ENCODE peak calls at places on chromosome 10, in ten cellular contexts. One of them, this sample, is unnamed.

GRCh38 chr10:129161184-129161583 is 305.9 kb upstream of the MGMT start:
- DNase-seq in body of pancreas: no peak
- DNase-seq in spleen: no peak
- DNase-seq in A549: no peak
- DNase-seq in esophagus squamous epithelium: no peak
- DNase-seq in heart left ventricle: no peak
- DNase-seq in ovary: no peak
- DNase-seq in Peyer's patch: no peak
- DNase-seq in adrenal gland: no peak
- DNase-seq in transverse colon: no peak
- DNase-seq in this sample: no peak

GRCh38 chr10:66639351-66639750 is 286.5 kb upstream of the LRRTM3 start:
- DNase-seq in body of pancreas: no peak
- DNase-seq in spleen: no peak
- DNase-seq in A549: no peak
- DNase-seq in esophagus squamous epithelium: no peak
- DNase-seq in heart left ventricle: no peak
- DNase-seq in ovary: no peak
- DNase-seq in Peyer's patch: no peak
- DNase-seq in adrenal gland: no peak
- DNase-seq in transverse colon: no peak
- DNase-seq in this sample: no peak

GRCh38 chr10:84938117-84938905 is 609.9 kb downstream of the CCSER2 start:
- DNase-seq in body of pancreas: no peak
- DNase-seq in spleen: no peak
- DNase-seq in A549: no peak
- DNase-seq in esophagus squamous epithelium: no peak
- DNase-seq in heart left ventricle: no peak
- DNase-seq in ovary: no peak
- DNase-seq in Peyer's patch: no peak
- DNase-seq in adrenal gland: no peak
- DNase-seq in transverse colon: no peak
- DNase-seq in this sample: peak

GRCh38 chr10:77629775-77630565 is 7.6 kb downstream of the KCNMA1 start:
- DNase-seq in body of pancreas: no peak
- DNase-seq in spleen: no peak
- DNase-seq in A549: no peak
- DNase-seq in esophagus squamous epithelium: no peak
- DNase-seq in heart left ventricle: no peak
- DNase-seq in ovary: no peak
- DNase-seq in Peyer's patch: no peak
- DNase-seq in adrenal gland: no peak
- DNase-seq in transverse colon: no peak
- DNase-seq in this sample: no peak

GRCh38 chr10:124601016-124601415 is 139.4 kb downstream of the LHPP start:
- DNase-seq in body of pancreas: no peak
- DNase-seq in spleen: peak
- DNase-seq in A549: no peak
- DNase-seq in esophagus squamous epithelium: no peak
- DNase-seq in heart left ventricle: no peak
- DNase-seq in ovary: no peak
- DNase-seq in Peyer's patch: peak
- DNase-seq in adrenal gland: peak
- DNase-seq in transverse colon: no peak
- DNase-seq in this sample: no peak

GRCh38 chr10:10847313-10847712 is 170.4 kb upstream of the CELF2 start:
- DNase-seq in body of pancreas: no peak
- DNase-seq in spleen: no peak
- DNase-seq in A549: no peak
- DNase-seq in esophagus squamous epithelium: no peak
- DNase-seq in heart left ventricle: no peak
- DNase-seq in ovary: no peak
- DNase-seq in Peyer's patch: no peak
- DNase-seq in adrenal gland: no peak
- DNase-seq in transverse colon: no peak
- DNase-seq in this sample: no peak

GRCh38 chr10:132538031-132538789 is 623 bp downstream of the INPP5A start:
- DNase-seq in body of pancreas: peak
- DNase-seq in spleen: peak
- DNase-seq in A549: no peak
- DNase-seq in esophagus squamous epithelium: no peak
- DNase-seq in heart left ventricle: peak
- DNase-seq in ovary: peak
- DNase-seq in Peyer's patch: peak
- DNase-seq in adrenal gland: peak
- DNase-seq in transverse colon: peak
- DNase-seq in this sample: no peak

GRCh38 chr10:63265646-63266207 is 132.6 kb downstream of the NRBF2 start:
- DNase-seq in body of pancreas: no peak
- DNase-seq in spleen: no peak
- DNase-seq in A549: no peak
- DNase-seq in esophagus squamous epithelium: no peak
- DNase-seq in heart left ventricle: no peak
- DNase-seq in ovary: no peak
- DNase-seq in Peyer's patch: no peak
- DNase-seq in adrenal gland: no peak
- DNase-seq in transverse colon: no peak
- DNase-seq in this sample: no peak

GRCh38 chr10:47257396-47258120 is 42.4 kb upstream of the GDF10 start:
- DNase-seq in body of pancreas: no peak
- DNase-seq in spleen: no peak
- DNase-seq in A549: no peak
- DNase-seq in esophagus squamous epithelium: no peak
- DNase-seq in heart left ventricle: no peak
- DNase-seq in ovary: no peak
- DNase-seq in Peyer's patch: no peak
- DNase-seq in adrenal gland: no peak
- DNase-seq in transverse colon: no peak
- DNase-seq in this sample: no peak

GRCh38 chr10:131898061-131898460 is 2.7 kb upstream of the PPP2R2D start:
- DNase-seq in body of pancreas: no peak
- DNase-seq in spleen: peak
- DNase-seq in A549: no peak
- DNase-seq in esophagus squamous epithelium: no peak
- DNase-seq in heart left ventricle: no peak
- DNase-seq in ovary: no peak
- DNase-seq in Peyer's patch: no peak
- DNase-seq in adrenal gland: no peak
- DNase-seq in transverse colon: no peak
- DNase-seq in this sample: no peak

GRCh38 chr10:14468726-14469125 is 138.0 kb upstream of the FRMD4A start:
- DNase-seq in body of pancreas: no peak
- DNase-seq in spleen: no peak
- DNase-seq in A549: no peak
- DNase-seq in esophagus squamous epithelium: no peak
- DNase-seq in heart left ventricle: no peak
- DNase-seq in ovary: no peak
- DNase-seq in Peyer's patch: no peak
- DNase-seq in adrenal gland: no peak
- DNase-seq in transverse colon: no peak
- DNase-seq in this sample: no peak

DNA sequence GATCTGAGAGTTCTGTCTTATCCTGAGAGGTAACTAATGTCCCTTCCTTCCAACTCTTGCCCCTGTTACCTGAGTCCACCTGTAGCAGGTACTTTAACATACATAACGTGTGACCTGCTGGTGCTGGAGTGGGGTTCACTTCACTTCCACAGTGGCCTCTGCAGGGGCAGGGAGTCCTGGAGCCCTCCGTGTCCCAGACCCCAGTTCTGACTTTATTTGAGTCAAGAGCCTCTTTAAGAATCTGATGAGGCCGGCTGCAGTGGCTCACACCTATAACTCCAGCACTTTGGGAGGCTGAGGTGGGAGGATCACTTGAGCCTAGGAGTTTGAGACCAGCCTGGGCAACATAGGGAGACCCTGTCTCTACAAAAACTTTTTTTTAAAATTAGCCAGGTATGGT is 117.0 kb upstream of the RET start:
- DNase-seq in body of pancreas: peak
- DNase-seq in spleen: peak
- DNase-seq in A549: no peak
- DNase-seq in esophagus squamous epithelium: no peak
- DNase-seq in heart left ventricle: no peak
- DNase-seq in ovary: no peak
- DNase-seq in Peyer's patch: no peak
- DNase-seq in adrenal gland: no peak
- DNase-seq in transverse colon: no peak
- DNase-seq in this sample: no peak
- H3K27ac ChIP-seq in body of pancreas: no peak
- H3K27ac ChIP-seq in spleen: no peak
- H3K27ac ChIP-seq in A549: no peak
- H3K27ac ChIP-seq in esophagus squamous epithelium: no peak
- H3K27ac ChIP-seq in heart left ventricle: no peak
- H3K27ac ChIP-seq in ovary: no peak
- H3K27ac ChIP-seq in Peyer's patch: no peak
- H3K27ac ChIP-seq in adrenal gland: no peak
- H3K27ac ChIP-seq in transverse colon: no peak
- H3K27ac ChIP-seq in this sample: no peak

DNA sequence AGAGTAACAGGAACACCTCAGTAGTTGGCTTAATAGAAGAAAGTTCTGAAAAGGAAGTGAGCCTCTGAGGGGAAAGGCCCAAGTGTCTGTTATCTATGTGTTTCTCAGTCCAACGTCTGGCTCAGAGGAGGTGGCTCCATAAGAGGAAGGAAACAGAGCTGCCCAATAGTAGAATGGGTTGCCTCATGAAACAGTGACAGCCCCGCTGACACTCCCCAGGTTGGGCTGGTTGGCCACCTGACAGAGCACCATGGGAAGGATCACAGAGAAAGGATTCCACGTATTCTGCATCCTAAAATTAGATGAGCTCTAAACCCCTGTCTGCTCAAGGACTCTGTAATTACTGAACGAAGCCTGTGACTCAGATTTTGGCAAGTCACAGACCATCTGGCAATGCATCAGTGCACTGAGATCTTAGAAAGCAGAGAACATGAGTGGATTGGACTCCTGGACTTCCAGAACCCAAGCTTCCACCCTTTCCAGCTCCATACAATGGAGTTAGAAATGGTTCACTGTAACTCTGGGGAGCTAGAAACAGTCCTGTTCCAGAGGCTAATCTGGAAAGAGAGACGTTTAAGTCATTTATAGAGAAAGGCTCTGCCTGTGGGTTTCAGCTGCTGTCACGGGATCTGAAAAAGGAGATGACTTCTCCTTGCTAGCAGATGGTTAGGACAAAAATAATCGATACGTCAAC is 2.9 kb downstream of the PKD2L1 start:
- DNase-seq in body of pancreas: no peak
- DNase-seq in spleen: peak
- DNase-seq in A549: no peak
- DNase-seq in esophagus squamous epithelium: peak
- DNase-seq in heart left ventricle: no peak
- DNase-seq in ovary: no peak
- DNase-seq in Peyer's patch: peak
- DNase-seq in adrenal gland: peak
- DNase-seq in transverse colon: peak
- DNase-seq in this sample: no peak
- TF ChIP-seq POLR2A in body of pancreas: no peak
- TF ChIP-seq POLR2A in spleen: no peak
- TF ChIP-seq POLR2A in A549: no peak
- TF ChIP-seq POLR2A in esophagus squamous epithelium: no peak
- TF ChIP-seq POLR2A in heart left ventricle: no peak
- TF ChIP-seq POLR2A in ovary: no peak
- TF ChIP-seq POLR2A in Peyer's patch: no peak
- TF ChIP-seq POLR2A in adrenal gland: no peak
- TF ChIP-seq POLR2A in transverse colon: no peak
- TF ChIP-seq POLR2A in this sample: no peak

DNA sequence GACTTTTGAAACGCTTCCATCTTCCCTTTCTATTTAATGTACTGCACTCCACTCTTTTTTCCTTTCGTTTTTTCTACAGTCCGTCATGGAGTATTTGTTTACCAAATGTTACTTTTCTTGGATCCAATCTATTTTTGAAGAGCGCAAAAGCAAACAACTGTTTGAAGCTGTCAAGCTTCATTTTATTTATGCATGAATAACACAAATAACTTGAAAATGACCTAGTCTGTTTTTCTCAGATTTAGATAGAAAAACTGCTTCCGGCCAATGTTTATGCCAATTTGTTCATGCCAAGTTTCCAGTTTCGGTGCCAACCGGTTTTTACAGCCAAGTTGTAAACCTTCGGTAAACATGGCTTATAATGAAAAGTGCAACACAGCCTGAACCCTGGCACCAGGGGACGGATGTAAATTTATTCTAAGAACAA is 150.9 kb upstream of the KLF6 start:
- DNase-seq in body of pancreas: peak
- DNase-seq in spleen: no peak
- DNase-seq in A549: no peak
- DNase-seq in esophagus squamous epithelium: no peak
- DNase-seq in heart left ventricle: no peak
- DNase-seq in ovary: no peak
- DNase-seq in Peyer's patch: peak
- DNase-seq in adrenal gland: no peak
- DNase-seq in transverse colon: peak
- DNase-seq in this sample: no peak
- H3K27ac ChIP-seq in body of pancreas: peak
- H3K27ac ChIP-seq in spleen: peak
- H3K27ac ChIP-seq in A549: no peak
- H3K27ac ChIP-seq in esophagus squamous epithelium: peak
- H3K27ac ChIP-seq in heart left ventricle: peak
- H3K27ac ChIP-seq in ovary: no peak
- H3K27ac ChIP-seq in Peyer's patch: peak
- H3K27ac ChIP-seq in adrenal gland: no peak
- H3K27ac ChIP-seq in transverse colon: peak
- H3K27ac ChIP-seq in this sample: peak

DNA sequence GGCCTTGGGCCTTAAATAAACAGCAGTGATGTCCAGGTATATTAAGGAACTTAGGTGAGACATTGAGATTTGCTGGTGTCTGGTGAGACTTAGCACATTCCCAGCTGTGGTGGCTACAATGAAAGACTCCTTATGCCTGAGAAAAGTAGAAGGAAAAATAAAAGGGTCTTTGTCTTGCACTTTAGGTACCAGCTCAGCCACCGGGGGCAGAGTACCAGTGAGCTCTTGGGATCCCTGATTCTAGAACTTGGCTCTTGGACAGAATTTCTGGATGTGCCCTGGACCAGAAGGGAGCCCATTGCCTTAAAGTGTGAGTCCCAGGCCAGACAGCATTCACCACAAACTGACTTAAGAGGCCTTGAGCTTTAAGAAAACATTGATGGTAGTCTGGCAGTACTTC is 1038.7 kb downstream of the SORCS3 start:
- DNase-seq in body of pancreas: peak
- DNase-seq in spleen: no peak
- DNase-seq in A549: no peak
- DNase-seq in esophagus squamous epithelium: no peak
- DNase-seq in heart left ventricle: no peak
- DNase-seq in ovary: no peak
- DNase-seq in Peyer's patch: no peak
- DNase-seq in adrenal gland: no peak
- DNase-seq in transverse colon: no peak
- DNase-seq in this sample: no peak
- TF ChIP-seq POLR2A in body of pancreas: no peak
- TF ChIP-seq POLR2A in spleen: no peak
- TF ChIP-seq POLR2A in A549: no peak
- TF ChIP-seq POLR2A in esophagus squamous epithelium: no peak
- TF ChIP-seq POLR2A in heart left ventricle: no peak
- TF ChIP-seq POLR2A in ovary: no peak
- TF ChIP-seq POLR2A in Peyer's patch: no peak
- TF ChIP-seq POLR2A in adrenal gland: no peak
- TF ChIP-seq POLR2A in transverse colon: no peak
- TF ChIP-seq POLR2A in this sample: no peak